ENCODE peak calls at places on chromosomes 7 and 10, in four cellular contexts. N, L, I and Y are unnamed samples.

GRCh38 chr10:110932505-110933180 is 13.2 kb downstream of the SHOC2 start:
- DNase-seq in N (no peak), L (no peak), I (no peak), Y (no peak)

GRCh38 chr7:75921479-75921878 is 6.5 kb downstream of the POR start:
- DNase-seq in N (no peak), L (no peak), I (no peak), Y (no peak)

GRCh38 chr7:116697761-116698160 is 25.8 kb downstream of the MET start:
- DNase-seq in N (peak; percentile 19), L (no peak), I (no peak), Y (no peak)

GRCh38 chr10:52499281-52499680 is 185.2 kb downstream of the DKK1 start:
- DNase-seq in N (no peak), L (no peak), I (no peak), Y (no peak)

GRCh38 chr10:37860494-37861190 is 3.2 kb upstream of the ZNF248 start:
- DNase-seq in N (no peak), L (peak; percentile 2), I (no peak), Y (no peak)

GRCh38 chr7:129773328-129773731 is 161.8 kb downstream of the NRF1 start:
- DNase-seq in N (no peak), L (no peak), I (no peak), Y (no peak)

GRCh38 chr10:55397777-55398176 is 596.7 kb upstream of the PCDH15 start:
- DNase-seq in N (no peak), L (no peak), I (no peak), Y (no peak)

GRCh38 chr7:997404-998395 is 14.7 kb downstream of the CYP2W1 start:
- DNase-seq in N (peak; percentile 48), L (no peak), I (no peak), Y (no peak)

GRCh38 chr10:60905580-60905979 is 38.4 kb downstream of the RHOBTB1 start:
- DNase-seq in N (no peak), L (no peak), I (no peak), Y (no peak)